ENCODE peak calls at places on chromosomes 2 and 18, in eight cellular contexts. M is H4; C is iPS-NIHi11; W is EL; X is Calu3; K is H9; D is activated naive CD4-positive, alpha-beta T cell treated with anti-CD3 and anti-CD28 coated beads, Interleukin-2, amount 10 ng/mL, durations not matched to agents 7 days and 5 days; T is NB4. Z is an unnamed sample.

GRCh38 chr18:3596324-3597158 is 146.6 kb downstream of the TGIF1 start:
- DNase-seq in M (peak; percentile 78), C (no peak), W (no peak), X (peak; percentile 70), K (peak; percentile 61), D (peak; percentile 55), T (peak; percentile 84), Z (no peak)

GRCh38 chr2:166762746-166763145 is 125.5 kb upstream of the XIRP2 start:
- DNase-seq in M (no peak), C (no peak), W (no peak), X (no peak), K (no peak), D (no peak), T (no peak), Z (no peak)

GRCh38 chr18:32081881-32082280 is 9.8 kb upstream of the RNF138 start:
- DNase-seq in M (no peak), C (no peak), W (peak; percentile 11), X (no peak), K (no peak), D (no peak), T (no peak), Z (no peak)

GRCh38 chr2:54966165-54966819 is 84.0 kb downstream of the RTN4 start:
- DNase-seq in M (no peak), C (no peak), W (peak; percentile 31), X (no peak), K (no peak), D (no peak), T (no peak), Z (no peak)

GRCh38 chr2:8303322-8303832 is 378.5 kb upstream of the ID2 start:
- DNase-seq in M (peak; percentile 9), C (no peak), W (no peak), X (no peak), K (peak; percentile 22), D (peak; percentile 87), T (peak; percentile 99), Z (no peak)

GRCh38 chr2:223122706-223123265 is 70.8 kb downstream of the KCNE4 start:
- DNase-seq in M (no peak), C (no peak), W (no peak), X (no peak), K (no peak), D (no peak), T (no peak), Z (no peak)

GRCh38 chr2:103361712-103362111 is 599.9 kb downstream of the TMEM182 start:
- DNase-seq in M (peak; percentile 26), C (peak; percentile 28), W (no peak), X (no peak), K (peak; percentile 70), D (no peak), T (no peak), Z (no peak)

GRCh38 chr2:75580156-75580555 is 19.4 kb upstream of the EVA1A start:
- DNase-seq in M (no peak), C (no peak), W (no peak), X (no peak), K (no peak), D (no peak), T (no peak), Z (no peak)

GRCh38 chr2:57497489-57498096 is 549.0 kb upstream of the VRK2 start:
- DNase-seq in M (peak; percentile 65), C (peak; percentile 59), W (peak; percentile 61), X (peak; percentile 64), K (peak; percentile 38), D (peak; percentile 36), T (peak; percentile 65), Z (peak; percentile 52)

GRCh38 chr2:161250864-161251436 is 57.3 kb upstream of the PSMD14 start:
- DNase-seq in M (peak; percentile 74), C (peak; percentile 71), W (peak; percentile 48), X (peak; percentile 58), K (peak; percentile 43), D (no peak), T (peak; percentile 66), Z (no peak)

GRCh38 chr2:168639501-168639900 is 162.9 kb upstream of the NOSTRIN start:
- DNase-seq in M (no peak), C (peak; percentile 29), W (peak; percentile 54), X (no peak), K (no peak), D (no peak), T (no peak), Z (no peak)

GRCh38 chr18:74139414-74139813 is 8.2 kb downstream of the FBXO15 start:
- DNase-seq in M (no peak), C (no peak), W (no peak), X (no peak), K (no peak), D (no peak), T (peak; percentile 16), Z (no peak)

GRCh38 chr2:41854227-41854626 is 193.6 kb upstream of the PKDCC start:
- DNase-seq in M (no peak), C (no peak), W (no peak), X (no peak), K (no peak), D (no peak), T (no peak), Z (no peak)

GRCh38 chr18:13500227-13500865 is 226.0 kb downstream of the FAM210A start:
- DNase-seq in M (peak; percentile 84), C (peak; percentile 47), W (peak; percentile 18), X (no peak), K (peak; percentile 87), D (no peak), T (no peak), Z (peak; percentile 55)

GRCh38 chr2:221589696-221590095 is 17.6 kb upstream of the EPHA4 start:
- DNase-seq in M (no peak), C (no peak), W (no peak), X (no peak), K (no peak), D (no peak), T (no peak), Z (no peak)

GRCh38 chr2:15449542-15450236 is 111.4 kb downstream of the NBAS start:
- DNase-seq in M (no peak), C (no peak), W (no peak), X (no peak), K (no peak), D (no peak), T (peak; percentile 55), Z (no peak)

GRCh38 chr2:68458962-68459361 is 8.1 kb downstream of the FBXO48 start:
- DNase-seq in M (no peak), C (no peak), W (peak; percentile 58), X (no peak), K (no peak), D (no peak), T (no peak), Z (no peak)

GRCh38 chr18:77668219-77668618 is 418.6 kb downstream of the GALR1 start:
- DNase-seq in M (no peak), C (no peak), W (no peak), X (no peak), K (no peak), D (no peak), T (no peak), Z (no peak)

GRCh38 chr2:34241905-34242740 is 643.0 kb upstream of the FAM98A start:
- DNase-seq in M (no peak), C (no peak), W (no peak), X (no peak), K (no peak), D (no peak), T (no peak), Z (no peak)

GRCh38 chr18:55401638-55402191 is 186.3 kb downstream of the TCF4 start:
- DNase-seq in M (peak; percentile 66), C (peak; percentile 22), W (peak; percentile 91), X (no peak), K (peak; percentile 69), D (no peak), T (no peak), Z (peak; percentile 54)

GRCh38 chr2:42937171-42937875 is 144.9 kb upstream of the HAAO start:
- DNase-seq in M (no peak), C (no peak), W (no peak), X (no peak), K (no peak), D (no peak), T (peak; percentile 35), Z (no peak)

GRCh38 chr2:59827677-59828076 is 725.8 kb downstream of the BCL11A start:
- DNase-seq in M (no peak), C (no peak), W (no peak), X (no peak), K (no peak), D (no peak), T (no peak), Z (no peak)

GRCh38 chr2:147108553-147108952 is 736.3 kb upstream of the ACVR2A start:
- DNase-seq in M (no peak), C (no peak), W (no peak), X (no peak), K (no peak), D (no peak), T (no peak), Z (no peak)

GRCh38 chr2:23204650-23205049 is 180.3 kb upstream of the KLHL29 start:
- DNase-seq in M (no peak), C (no peak), W (no peak), X (no peak), K (no peak), D (no peak), T (no peak), Z (no peak)

GRCh38 chr2:26576565-26577441 is 64.4 kb downstream of the CIB4 start:
- DNase-seq in M (no peak), C (no peak), W (no peak), X (no peak), K (no peak), D (no peak), T (no peak), Z (no peak)

GRCh38 chr2:219578811-219579210 is 6.7 kb downstream of the INHA start:
- DNase-seq in M (no peak), C (no peak), W (no peak), X (no peak), K (no peak), D (no peak), T (peak; percentile 89), Z (no peak)

GRCh38 chr18:5294113-5294617 is 1.4 kb downstream of the ZBTB14 start:
- DNase-seq in M (no peak), C (peak; percentile 38), W (peak; percentile 2), X (peak; percentile 33), K (no peak), D (peak; percentile 66), T (no peak), Z (no peak)

GRCh38 chr18:26531600-26532150 is 16.7 kb downstream of the KCTD1 start:
- DNase-seq in M (no peak), C (no peak), W (no peak), X (no peak), K (no peak), D (no peak), T (no peak), Z (no peak)

GRCh38 chr2:32715981-32716380 is 88.1 kb downstream of the TTC27 start:
- DNase-seq in M (no peak), C (no peak), W (peak; percentile 24), X (no peak), K (no peak), D (no peak), T (no peak), Z (no peak)

GRCh38 chr2:67234443-67234842 is 162.7 kb upstream of the ETAA1 start:
- DNase-seq in M (peak; percentile 54), C (peak; percentile 23), W (peak; percentile 51), X (peak; percentile 22), K (peak; percentile 36), D (no peak), T (peak; percentile 34), Z (no peak)

GRCh38 chr2:44269831-44270230 is 5.4 kb upstream of the SLC3A1 start:
- DNase-seq in M (no peak), C (no peak), W (no peak), X (peak; percentile 32), K (no peak), D (no peak), T (no peak), Z (no peak)

GRCh38 chr2:11719230-11719977 is 27.0 kb upstream of the LPIN1 start:
- DNase-seq in M (no peak), C (no peak), W (no peak), X (no peak), K (no peak), D (no peak), T (no peak), Z (no peak)